ENCODE peak calls at places on chromosome 13, in nine cellular contexts. Y, F, S, K, B, A, Z, H and G are unnamed samples.

GRCh38 chr13:107866666-107867623 is 348.4 kb downstream of the LIG4 start:
- DNase-seq in K (no peak), S (no peak), Z (no peak), H (no peak), Y (peak), B (peak), A (peak), F (no peak), G (peak)

GRCh38 chr13:51269039-51269438 is 46.8 kb downstream of the FAM124A start:
- DNase-seq in A (no peak), H (no peak), B (peak), Y (no peak), Z (no peak), K (no peak), S (no peak), F (no peak), G (no peak)

GRCh38 chr13:85608255-85608829 is 190.9 kb downstream of the SLITRK6 start:
- DNase-seq in F (no peak), Y (no peak), A (no peak), Z (no peak), B (no peak), H (no peak), K (no peak), S (no peak), G (no peak)

GRCh38 chr13:33363328-33363727 is 77.8 kb upstream of the STARD13 start:
- DNase-seq in Y (no peak), F (no peak), Z (no peak), S (no peak), A (no peak), K (no peak), B (no peak), H (peak), G (no peak)

GRCh38 chr13:85601526-85601925 is 197.7 kb downstream of the SLITRK6 start:
- DNase-seq in H (no peak), A (no peak), Z (no peak), B (no peak), K (no peak), Y (no peak), F (no peak), S (no peak), G (no peak)

GRCh38 chr13:75194717-75195116 is 287.3 kb downstream of the TBC1D4 start:
- DNase-seq in K (no peak), F (no peak), Y (no peak), S (no peak), H (no peak), B (no peak), A (no peak), Z (no peak), G (no peak)

GRCh38 chr13:75372517-75372916 is 109.5 kb downstream of the TBC1D4 start:
- DNase-seq in A (no peak), B (peak), H (no peak), K (no peak), F (no peak), Z (no peak), S (no peak), Y (peak), G (no peak)

GRCh38 chr13:26230703-26231102 is 8.6 kb upstream of the RNF6 start:
- DNase-seq in S (no peak), B (no peak), F (no peak), A (no peak), K (no peak), Z (no peak), Y (no peak), H (no peak), G (no peak)

GRCh38 chr13:93079294-93079693 is 147.3 kb upstream of the GPC6 start:
- DNase-seq in B (peak), Z (no peak), S (no peak), F (no peak), K (no peak), Y (no peak), H (no peak), A (no peak), G (no peak)

GRCh38 chr13:35630551-35631275 is 154.2 kb upstream of the MAB21L1 start:
- DNase-seq in A (peak), S (no peak), B (peak), H (no peak), Z (no peak), F (peak), Y (peak), K (no peak), G (no peak)

GRCh38 chr13:62502606-62503005 is 1087.0 kb upstream of the PCDH20 start:
- DNase-seq in B (no peak), K (no peak), F (no peak), H (no peak), S (no peak), Z (no peak), Y (no peak), A (no peak), G (no peak)

GRCh38 chr13:32840840-32841713 is 175.1 kb upstream of the KL start:
- DNase-seq in S (no peak), Y (peak), B (no peak), Z (no peak), F (no peak), A (no peak), H (no peak), K (no peak), G (no peak)